ENCODE peak calls at places on chromosomes 12 and 14, in nine cellular contexts. G, S, K, V, I, L, Q, B and U are unnamed samples.

GRCh38 chr12:132921685-132922084 is 34.3 kb upstream of the CHFR start:
- DNase-seq in Q (no peak), V (no peak), S (no peak), B (no peak), L (no peak), K (no peak), I (no peak), G (no peak), U (no peak)

GRCh38 chr12:47751561-47751960 is 7.1 kb downstream of the RAPGEF3 start:
- DNase-seq in V (no peak), L (no peak), K (no peak), Q (no peak), I (no peak), B (no peak), G (no peak), S (no peak), U (no peak)

GRCh38 chr14:69316449-69317391 is 56.8 kb downstream of the GALNT16 start:
- DNase-seq in I (peak), L (no peak), V (peak), B (peak), K (peak), G (no peak), Q (peak), S (peak), U (peak)

GRCh38 chr14:19974844-19975243 is 547 bp upstream of the OR4K15 start:
- DNase-seq in G (no peak), I (peak), V (no peak), K (no peak), S (no peak), Q (no peak), B (no peak), L (no peak), U (no peak)

GRCh38 chr14:32370720-32371119 is 41.6 kb downstream of the AKAP6 start:
- DNase-seq in K (no peak), G (no peak), Q (no peak), S (peak), V (peak), I (no peak), L (no peak), B (peak), U (peak)

GRCh38 chr14:39230416-39230815 is 3.3 kb upstream of the MIA2 start:
- DNase-seq in G (no peak), Q (no peak), V (peak), L (no peak), B (no peak), K (no peak), I (no peak), S (no peak), U (peak)

GRCh38 chr12:86158956-86159355 is 97.2 kb downstream of the MGAT4C start:
- DNase-seq in I (no peak), V (no peak), K (peak), B (no peak), Q (no peak), G (no peak), S (no peak), L (no peak), U (peak)

GRCh38 chr12:57142121-57142520 is 5.3 kb downstream of the LRP1-AS start:
- DNase-seq in K (no peak), L (no peak), S (no peak), G (no peak), V (no peak), I (no peak), B (no peak), Q (no peak), U (no peak)

GRCh38 chr14:54462048-54462447 is 20.9 kb upstream of the CNIH1 start:
- DNase-seq in L (no peak), K (no peak), I (no peak), V (no peak), B (no peak), Q (no peak), G (no peak), S (peak), U (peak)

GRCh38 chr14:94056579-94057308 is 24.3 kb downstream of the DDX24 start:
- DNase-seq in Q (no peak), K (peak), G (no peak), I (peak), V (peak), S (no peak), B (no peak), L (peak), U (no peak)

GRCh38 chr12:113198286-113198685 is 12.8 kb downstream of the RITA1 start:
- DNase-seq in L (no peak), I (no peak), B (no peak), S (no peak), K (no peak), G (no peak), Q (no peak), V (no peak), U (no peak)

GRCh38 chr12:62738105-62738504 is 196.8 kb downstream of the PPM1H start:
- DNase-seq in G (no peak), I (no peak), V (no peak), K (no peak), Q (no peak), L (no peak), S (no peak), B (no peak), U (no peak)

GRCh38 chr12:4284306-4284705 is 10.7 kb downstream of the CCND2 start:
- DNase-seq in G (no peak), V (no peak), L (no peak), I (no peak), S (no peak), K (no peak), B (no peak), Q (no peak), U (no peak)

GRCh38 chr12:57477710-57478681 is 1.7 kb downstream of the ARHGAP9 start:
- DNase-seq in B (no peak), S (no peak), I (no peak), V (peak), Q (no peak), K (no peak), L (peak), G (no peak), U (peak)

GRCh38 chr12:20438307-20438779 is 70.0 kb downstream of the PDE3A start:
- DNase-seq in V (peak), K (peak), S (no peak), Q (no peak), B (peak), I (no peak), L (no peak), G (no peak), U (peak)

GRCh38 chr14:89378119-89378518 is 38.9 kb downstream of the FOXN3 start:
- DNase-seq in K (peak), B (peak), S (no peak), G (peak), I (no peak), Q (no peak), V (peak), L (peak), U (peak)

GRCh38 chr14:53796734-53797133 is 159.9 kb downstream of the BMP4 start:
- DNase-seq in K (no peak), B (no peak), G (no peak), L (no peak), Q (no peak), I (peak), V (no peak), S (no peak), U (no peak)

GRCh38 chr12:104944252-104944651 is 13.8 kb downstream of the SLC41A2 start:
- DNase-seq in Q (no peak), G (no peak), S (no peak), B (no peak), I (no peak), L (no peak), V (no peak), K (no peak), U (no peak)

GRCh38 chr12:46452061-46452615 is 79.6 kb upstream of the SLC38A2 start:
- DNase-seq in Q (no peak), S (peak), B (no peak), L (no peak), I (no peak), V (no peak), G (no peak), K (no peak), U (peak)

GRCh38 chr14:85528080-85528881 is 1.7 kb upstream of the FLRT2 start:
- DNase-seq in Q (no peak), B (peak), K (peak), L (no peak), I (peak), S (peak), V (peak), G (peak), U (peak)

GRCh38 chr12:62472472-62472871 is 5.8 kb downstream of the MON2 start:
- DNase-seq in S (peak), I (no peak), Q (no peak), B (no peak), L (no peak), K (no peak), G (no peak), V (no peak), U (no peak)

GRCh38 chr12:67590122-67590795 is 58.3 kb upstream of the DYRK2 start:
- DNase-seq in L (no peak), Q (no peak), I (no peak), B (no peak), K (no peak), G (no peak), V (no peak), S (no peak), U (no peak)

GRCh38 chr14:38065101-38065762 is 142.5 kb upstream of the SSTR1 start:
- DNase-seq in G (peak), B (no peak), K (no peak), I (peak), V (no peak), S (no peak), L (no peak), Q (no peak), U (no peak)

GRCh38 chr12:69639400-69640016 is 28.8 kb upstream of the LRRC10 start:
- DNase-seq in B (peak), L (peak), S (peak), Q (peak), V (peak), K (peak), I (peak), G (peak), U (peak)

GRCh38 chr14:34214961-34215360 is 247.1 kb downstream of the SPTSSA start:
- DNase-seq in K (no peak), I (no peak), L (no peak), B (no peak), V (no peak), G (no peak), S (peak), Q (no peak), U (peak)

GRCh38 chr14:34665785-34666425 is 36.0 kb upstream of the SNX6 start:
- DNase-seq in G (no peak), I (peak), Q (no peak), L (no peak), K (peak), S (peak), B (peak), V (peak), U (peak)

GRCh38 chr12:89826468-89826867 is 117.8 kb upstream of the ATP2B1 start:
- DNase-seq in K (no peak), S (no peak), L (no peak), V (no peak), Q (no peak), B (no peak), I (no peak), G (no peak), U (no peak)

GRCh38 chr12:45730842-45731336 is 1.4 kb downstream of the ARID2 start:
- DNase-seq in K (peak), B (no peak), I (peak), V (peak), G (no peak), Q (no peak), S (peak), L (no peak), U (peak)

GRCh38 chr14:88300817-88301216 is 22.3 kb downstream of the KCNK10 start:
- DNase-seq in Q (no peak), S (no peak), I (no peak), K (no peak), V (no peak), G (no peak), L (no peak), B (no peak), U (no peak)

GRCh38 chr12:124917135-124917840 is 2.8 kb upstream of the UBC start:
- DNase-seq in V (peak), B (peak), S (peak), Q (peak), K (peak), G (peak), I (peak), L (peak), U (peak)

GRCh38 chr12:84131076-84131475 is 781.5 kb downstream of the SLC6A15 start:
- DNase-seq in B (peak), S (peak), V (peak), Q (no peak), I (no peak), G (no peak), L (no peak), K (peak), U (peak)

GRCh38 chr12:32240833-32241232 is 134.2 kb downstream of the BICD1 start:
- DNase-seq in L (no peak), B (no peak), G (no peak), V (no peak), K (peak), I (no peak), S (peak), Q (no peak), U (peak)

GRCh38 chr12:42474391-42474790 is 115.2 kb downstream of the PRICKLE1 start:
- DNase-seq in Q (no peak), V (peak), B (no peak), G (no peak), K (no peak), I (no peak), S (peak), L (no peak), U (peak)

GRCh38 chr12:18552829-18553228 is 185.0 kb downstream of the PLCZ1 start:
- DNase-seq in V (no peak), I (no peak), L (no peak), Q (no peak), B (no peak), G (no peak), K (no peak), S (peak), U (no peak)
- TF ChIP-seq CTCF in V (no peak), I (no peak), L (no peak), Q (no peak), B (no peak), G (no peak), K (no peak), S (peak), U (no peak)

DNA sequence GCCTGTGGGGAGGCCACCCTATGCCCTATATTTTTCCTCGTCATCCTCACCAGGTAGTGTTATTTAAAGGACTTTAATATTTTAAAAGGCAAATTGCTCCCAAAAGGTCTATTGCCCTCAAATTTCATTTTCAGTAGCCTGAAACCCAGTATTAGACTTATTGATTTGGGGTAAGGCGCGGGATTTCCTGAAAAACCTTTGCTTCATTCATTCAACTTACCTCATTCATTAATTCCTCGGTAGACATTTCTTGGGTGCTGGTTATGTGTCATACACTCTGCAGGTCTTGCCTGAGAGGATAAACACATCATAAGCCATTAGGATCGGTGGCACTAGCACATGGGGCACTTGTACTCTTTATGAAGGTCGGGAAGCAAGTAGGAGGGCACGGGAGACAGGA is 99.2 kb downstream of the ARF6 start:
- DNase-seq in S (no peak), I (no peak), K (no peak), V (no peak), Q (no peak), G (no peak), B (no peak), L (no peak), U (no peak)
- TF ChIP-seq CTCF in S (no peak), I (no peak), K (no peak), V (no peak), Q (no peak), G (no peak), B (no peak), L (no peak), U (no peak)

GRCh38 chr14:102565331-102565887 is 27.0 kb upstream of the RCOR1 start:
- DNase-seq in G (no peak), S (no peak), I (peak), Q (no peak), L (no peak), K (no peak), V (no peak), B (no peak), U (no peak)
- TF ChIP-seq CTCF in G (no peak), S (no peak), I (no peak), Q (no peak), L (no peak), K (no peak), V (no peak), B (no peak), U (no peak)

GRCh38 chr14:97162621-97163020 is 365.4 kb downstream of the VRK1 start:
- DNase-seq in G (no peak), B (no peak), Q (no peak), S (no peak), L (no peak), I (no peak), V (no peak), K (no peak), U (no peak)

GRCh38 chr14:97166497-97166896 is 369.3 kb downstream of the VRK1 start:
- DNase-seq in G (no peak), Q (no peak), S (peak), L (no peak), V (no peak), K (no peak), I (no peak), B (no peak), U (no peak)

GRCh38 chr14:97159124-97159523 is 361.9 kb downstream of the VRK1 start:
- DNase-seq in B (no peak), I (no peak), G (no peak), S (no peak), V (no peak), Q (no peak), L (no peak), K (no peak), U (no peak)

GRCh38 chr14:97158102-97158501 is 360.9 kb downstream of the VRK1 start:
- DNase-seq in G (no peak), S (no peak), K (no peak), L (no peak), V (no peak), Q (no peak), I (no peak), B (no peak), U (no peak)

GRCh38 chr14:97164014-97164413 is 366.8 kb downstream of the VRK1 start:
- DNase-seq in S (peak), G (no peak), V (no peak), Q (no peak), L (no peak), K (no peak), I (no peak), B (no peak), U (peak)
- TF ChIP-seq CTCF in S (peak), G (no peak), V (no peak), Q (no peak), L (no peak), K (no peak), I (no peak), B (no peak), U (no peak)

DNA sequence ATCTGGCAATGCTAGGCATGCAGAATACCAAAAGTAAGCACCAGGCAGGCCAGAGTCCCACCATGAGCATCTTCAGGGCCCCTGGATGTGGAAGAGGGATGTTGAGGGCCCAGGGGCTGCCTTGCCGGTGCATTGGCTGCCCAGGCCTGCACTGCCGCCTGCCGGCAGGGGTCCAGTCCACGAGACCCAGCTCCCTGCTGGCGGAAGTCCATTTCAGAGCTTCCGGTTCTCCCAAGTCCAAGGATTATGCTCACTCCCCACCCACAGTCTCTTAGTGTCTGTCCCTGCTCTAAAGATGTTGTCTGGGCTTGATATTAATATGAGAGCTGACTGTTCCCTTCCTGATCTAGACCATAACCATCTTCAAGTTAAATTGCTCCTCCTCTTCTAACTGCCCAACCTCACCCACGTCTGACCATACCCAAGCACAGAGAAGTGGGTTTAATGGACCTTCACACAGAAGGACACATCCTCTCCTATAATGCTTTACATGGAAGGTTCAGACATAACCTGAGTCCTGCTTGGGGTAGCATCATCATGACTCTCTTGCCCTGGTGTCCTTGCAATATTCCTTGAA is 117.4 kb downstream of the DAD1 start:
- DNase-seq in S (peak), L (no peak), I (peak), Q (peak), K (peak), G (peak), V (peak), B (no peak), U (peak)
- TF ChIP-seq CTCF in S (peak), L (peak), I (no peak), Q (peak), K (peak), G (peak), V (peak), B (peak), U (peak)

DNA sequence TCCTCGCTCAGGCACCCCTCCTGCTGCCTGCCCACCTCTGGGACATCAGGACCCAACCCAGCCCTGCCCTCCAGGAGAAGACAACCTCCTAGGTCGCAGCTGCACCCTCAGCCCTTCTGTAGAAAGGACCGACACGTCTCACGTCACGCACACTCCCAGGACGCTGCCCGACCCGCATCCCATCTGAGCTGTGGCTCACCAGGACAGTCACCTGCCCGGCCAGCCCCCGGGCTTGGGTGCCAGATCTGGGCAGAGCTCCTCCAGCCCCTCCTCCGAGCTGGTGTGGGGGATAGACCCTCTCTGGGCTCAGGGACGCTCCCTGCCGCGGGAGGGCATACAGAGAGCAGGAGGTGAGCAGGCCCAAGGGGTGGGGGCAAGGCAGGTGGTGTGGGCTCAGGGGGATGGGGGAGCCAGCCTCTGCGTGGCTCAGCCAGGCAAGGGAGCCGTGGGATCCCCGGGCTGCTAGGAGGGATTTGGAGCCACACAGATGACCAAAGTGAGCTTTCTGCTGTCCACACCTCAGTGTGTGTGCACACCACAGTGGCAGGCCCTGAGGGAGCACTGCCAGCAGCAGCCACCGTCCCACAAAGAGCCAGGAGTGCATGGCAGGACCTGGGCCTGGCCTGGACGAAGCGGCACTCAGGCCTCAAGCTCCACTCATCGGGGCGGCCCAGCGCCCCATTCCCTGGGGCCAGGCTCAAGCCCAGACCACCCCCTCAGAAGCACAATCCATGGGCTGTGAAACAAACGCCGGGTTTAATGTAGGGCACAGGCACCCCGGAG is 13.6 kb downstream of the DEGS2 start:
- DNase-seq in V (no peak), B (no peak), Q (no peak), K (no peak), L (no peak), I (no peak), S (no peak), G (no peak), U (no peak)
- TF ChIP-seq CTCF in V (no peak), B (no peak), Q (no peak), K (no peak), L (no peak), I (no peak), S (no peak), G (no peak), U (no peak)

GRCh38 chr12:111444706-111445310 is 39.1 kb downstream of the SH2B3 start:
- DNase-seq in B (no peak), K (no peak), L (peak), Q (no peak), S (no peak), G (no peak), V (peak), I (peak), U (no peak)
- TF ChIP-seq CTCF in B (no peak), K (no peak), L (no peak), Q (no peak), S (no peak), G (no peak), V (no peak), I (no peak), U (no peak)

GRCh38 chr14:73231874-73232851 is 5.1 kb upstream of the PAPLN start:
- DNase-seq in K (no peak), S (peak), Q (peak), V (peak), G (peak), I (no peak), B (no peak), L (peak), U (no peak)
- TF ChIP-seq CTCF in K (peak), S (peak), Q (peak), V (peak), G (peak), I (no peak), B (peak), L (no peak), U (peak)